ENCODE peak calls at places on chromosomes 3 and 15, in seven cellular contexts. One of them, this sample, is unnamed.

GRCh38 chr3:63519426-63519825 is 133.0 kb upstream of the SNTN start:
- DNase-seq in mesendoderm: no peak
- DNase-seq in trophoblast cell: no peak
- DNase-seq in DND-41: no peak
- DNase-seq in PC-3: no peak
- DNase-seq in PC-9: no peak
- DNase-seq in fibroblast of lung: peak; percentile 56
- DNase-seq in this sample: peak; percentile 31

GRCh38 chr3:25589104-25589782 is 75.5 kb downstream of the TOP2B start:
- DNase-seq in DND-41: no peak
- DNase-seq in mesendoderm: no peak
- DNase-seq in PC-3: peak; percentile 33
- DNase-seq in PC-9: no peak
- DNase-seq in trophoblast cell: no peak
- DNase-seq in fibroblast of lung: peak; percentile 49
- DNase-seq in this sample: no peak

GRCh38 chr3:182000454-182000853 is 288.7 kb downstream of the SOX2 start:
- DNase-seq in DND-41: no peak
- DNase-seq in PC-3: no peak
- DNase-seq in trophoblast cell: no peak
- DNase-seq in mesendoderm: peak; percentile 39
- DNase-seq in PC-9: no peak
- DNase-seq in fibroblast of lung: no peak
- DNase-seq in this sample: no peak

GRCh38 chr3:151445283-151446001 is 15.4 kb downstream of the IGSF10 start:
- DNase-seq in trophoblast cell: no peak
- DNase-seq in mesendoderm: no peak
- DNase-seq in fibroblast of lung: peak; percentile 91
- DNase-seq in PC-9: peak; percentile 10
- DNase-seq in PC-3: peak; percentile 78
- DNase-seq in DND-41: no peak
- DNase-seq in this sample: peak; percentile 85

GRCh38 chr15:56613826-56614225 is 119.5 kb downstream of the ZNF280D start:
- DNase-seq in DND-41: peak; percentile 87
- DNase-seq in fibroblast of lung: no peak
- DNase-seq in mesendoderm: no peak
- DNase-seq in PC-3: no peak
- DNase-seq in trophoblast cell: no peak
- DNase-seq in PC-9: no peak
- DNase-seq in this sample: no peak

GRCh38 chr3:117355566-117355965 is 646.0 kb downstream of the TUSC7 start:
- DNase-seq in DND-41: no peak
- DNase-seq in PC-3: no peak
- DNase-seq in PC-9: no peak
- DNase-seq in mesendoderm: peak; percentile 69
- DNase-seq in fibroblast of lung: peak; percentile 1
- DNase-seq in trophoblast cell: no peak
- DNase-seq in this sample: no peak

GRCh38 chr15:73369073-73369694 is 426 bp upstream of the HCN4 start:
- DNase-seq in DND-41: no peak
- DNase-seq in fibroblast of lung: no peak
- DNase-seq in PC-3: no peak
- DNase-seq in PC-9: no peak
- DNase-seq in mesendoderm: no peak
- DNase-seq in trophoblast cell: no peak
- DNase-seq in this sample: no peak

GRCh38 chr3:87298111-87298718 is 21.8 kb upstream of the POU1F1 start:
- DNase-seq in PC-3: peak; percentile 80
- DNase-seq in trophoblast cell: no peak
- DNase-seq in PC-9: no peak
- DNase-seq in mesendoderm: peak; percentile 47
- DNase-seq in fibroblast of lung: peak; percentile 24
- DNase-seq in DND-41: no peak
- DNase-seq in this sample: peak; percentile 22

GRCh38 chr15:40217166-40217785 is 21.6 kb upstream of the PAK6 start:
- DNase-seq in trophoblast cell: peak; percentile 52
- DNase-seq in PC-3: peak; percentile 92
- DNase-seq in DND-41: peak; percentile 46
- DNase-seq in mesendoderm: peak; percentile 84
- DNase-seq in PC-9: peak; percentile 55
- DNase-seq in fibroblast of lung: peak; percentile 52
- DNase-seq in this sample: peak; percentile 48

GRCh38 chr15:101105059-101105851 is 146.6 kb downstream of the CHSY1 start:
- DNase-seq in fibroblast of lung: peak; percentile 49
- DNase-seq in DND-41: no peak
- DNase-seq in trophoblast cell: no peak
- DNase-seq in PC-9: no peak
- DNase-seq in mesendoderm: peak; percentile 63
- DNase-seq in PC-3: peak; percentile 11
- DNase-seq in this sample: peak; percentile 17

GRCh38 chr15:80856809-80857377 is 77.7 kb downstream of the CEMIP start:
- DNase-seq in mesendoderm: peak; percentile 44
- DNase-seq in fibroblast of lung: peak; percentile 47
- DNase-seq in trophoblast cell: no peak
- DNase-seq in DND-41: no peak
- DNase-seq in PC-9: no peak
- DNase-seq in PC-3: peak; percentile 82
- DNase-seq in this sample: no peak

GRCh38 chr15:36040173-36040572 is 494.2 kb upstream of the DPH6 start:
- DNase-seq in fibroblast of lung: no peak
- DNase-seq in PC-9: no peak
- DNase-seq in PC-3: no peak
- DNase-seq in mesendoderm: peak; percentile 77
- DNase-seq in trophoblast cell: no peak
- DNase-seq in DND-41: no peak
- DNase-seq in this sample: no peak

GRCh38 chr15:84911879-84912660 is 27.6 kb downstream of the SLC28A1 start:
- DNase-seq in fibroblast of lung: peak; percentile 99
- DNase-seq in PC-3: peak; percentile 96
- DNase-seq in PC-9: peak; percentile 86
- DNase-seq in mesendoderm: no peak
- DNase-seq in DND-41: no peak
- DNase-seq in trophoblast cell: peak; percentile 88
- DNase-seq in this sample: peak; percentile 90

GRCh38 chr3:17166369-17166768 is 281.6 kb downstream of the PLCL2 start:
- DNase-seq in fibroblast of lung: no peak
- DNase-seq in trophoblast cell: no peak
- DNase-seq in DND-41: no peak
- DNase-seq in PC-9: no peak
- DNase-seq in mesendoderm: no peak
- DNase-seq in PC-3: no peak
- DNase-seq in this sample: no peak

GRCh38 chr15:62847900-62848489 is 194.6 kb upstream of the TPM1 start:
- DNase-seq in DND-41: peak; percentile 35
- DNase-seq in trophoblast cell: peak; percentile 59
- DNase-seq in PC-9: no peak
- DNase-seq in fibroblast of lung: peak; percentile 50
- DNase-seq in mesendoderm: peak; percentile 71
- DNase-seq in PC-3: peak; percentile 74
- DNase-seq in this sample: peak; percentile 48

GRCh38 chr15:31866248-31866647 is 164.1 kb upstream of the CHRNA7 start:
- DNase-seq in DND-41: no peak
- DNase-seq in PC-9: no peak
- DNase-seq in mesendoderm: no peak
- DNase-seq in fibroblast of lung: no peak
- DNase-seq in trophoblast cell: no peak
- DNase-seq in PC-3: no peak
- DNase-seq in this sample: no peak

GRCh38 chr3:29764059-29764458 is 483.2 kb downstream of the RBMS3 start:
- DNase-seq in PC-9: no peak
- DNase-seq in fibroblast of lung: peak; percentile 68
- DNase-seq in mesendoderm: peak; percentile 21
- DNase-seq in DND-41: no peak
- DNase-seq in trophoblast cell: no peak
- DNase-seq in PC-3: no peak
- DNase-seq in this sample: no peak

GRCh38 chr3:16266714-16267113 is 1.7 kb downstream of the OXNAD1 start:
- DNase-seq in PC-3: peak; percentile 23
- DNase-seq in DND-41: no peak
- DNase-seq in PC-9: no peak
- DNase-seq in trophoblast cell: no peak
- DNase-seq in mesendoderm: no peak
- DNase-seq in fibroblast of lung: no peak
- DNase-seq in this sample: no peak

GRCh38 chr3:49554639-49555265 is 475 bp downstream of the BSN start:
- DNase-seq in PC-3: peak; percentile 59
- DNase-seq in fibroblast of lung: no peak
- DNase-seq in DND-41: no peak
- DNase-seq in PC-9: no peak
- DNase-seq in trophoblast cell: peak; percentile 7
- DNase-seq in mesendoderm: peak; percentile 44
- DNase-seq in this sample: peak; percentile 28

GRCh38 chr3:126461450-126462070 is 14.1 kb downstream of the ZXDC start:
- DNase-seq in fibroblast of lung: no peak
- DNase-seq in DND-41: no peak
- DNase-seq in PC-9: no peak
- DNase-seq in trophoblast cell: no peak
- DNase-seq in PC-3: no peak
- DNase-seq in mesendoderm: no peak
- DNase-seq in this sample: no peak

DNA sequence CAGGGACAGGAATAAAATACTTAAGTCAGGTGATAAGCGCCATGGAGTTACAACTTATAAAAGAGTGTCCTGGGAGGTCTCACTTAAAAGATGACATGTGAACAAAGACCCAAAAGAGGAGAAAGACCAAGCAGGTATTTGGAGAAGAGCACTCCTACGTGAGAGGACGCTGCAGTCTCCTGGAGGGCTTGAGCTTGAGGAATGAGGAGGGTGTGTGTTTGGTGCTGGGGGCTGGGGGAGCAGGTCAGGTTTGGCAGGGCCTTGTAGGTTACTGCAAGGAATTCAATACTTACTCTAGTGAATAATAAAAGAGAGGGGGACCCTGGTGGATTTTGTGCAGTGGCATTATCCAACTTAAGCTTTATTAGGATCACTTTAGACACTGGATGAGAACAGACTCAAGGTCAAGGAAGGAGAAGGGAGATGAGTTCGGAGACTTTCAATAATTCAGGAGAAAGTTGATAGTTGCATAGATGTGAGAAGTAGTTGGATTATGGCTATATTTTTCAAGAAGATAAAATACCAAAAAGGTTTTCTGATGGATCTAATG is 32.4 kb downstream of the TNIK start:
- DNase-seq in fibroblast of lung: no peak
- DNase-seq in trophoblast cell: no peak
- DNase-seq in mesendoderm: peak; percentile 57
- DNase-seq in PC-9: no peak
- DNase-seq in PC-3: no peak
- DNase-seq in DND-41: no peak
- DNase-seq in this sample: no peak
- H3K79me2 ChIP-seq in fibroblast of lung: peaks cover 2% of the 10 kb centered on the region
- H3K79me2 ChIP-seq in trophoblast cell: no peaks in the 10 kb centered on the region
- H3K79me2 ChIP-seq in mesendoderm: peaks cover 2% of the 10 kb centered on the region
- H3K79me2 ChIP-seq in PC-9: peaks cover 64% of the 10 kb centered on the region
- H3K79me2 ChIP-seq in PC-3: no peaks in the 10 kb centered on the region
- H3K79me2 ChIP-seq in DND-41: no peaks in the 10 kb centered on the region
- H3K79me2 ChIP-seq in this sample: peaks cover 2% of the 10 kb centered on the region

GRCh38 chr3:56795097-56795806 is 6.5 kb downstream of the ARHGEF3 start:
- DNase-seq in PC-3: peak; percentile 8
- DNase-seq in fibroblast of lung: no peak
- DNase-seq in DND-41: no peak
- DNase-seq in PC-9: no peak
- DNase-seq in trophoblast cell: no peak
- DNase-seq in mesendoderm: peak; percentile 40
- DNase-seq in this sample: peak; percentile 22

GRCh38 chr3:56796996-56797395 is 4.8 kb downstream of the ARHGEF3 start:
- DNase-seq in PC-3: no peak
- DNase-seq in DND-41: no peak
- DNase-seq in mesendoderm: no peak
- DNase-seq in fibroblast of lung: no peak
- DNase-seq in trophoblast cell: no peak
- DNase-seq in PC-9: no peak
- DNase-seq in this sample: no peak

GRCh38 chr3:56795807-56796185 is 6.0 kb downstream of the ARHGEF3 start:
- DNase-seq in PC-3: no peak
- DNase-seq in trophoblast cell: no peak
- DNase-seq in DND-41: no peak
- DNase-seq in fibroblast of lung: no peak
- DNase-seq in PC-9: no peak
- DNase-seq in mesendoderm: no peak
- DNase-seq in this sample: no peak

GRCh38 chr3:56799251-56799882 is 2.4 kb downstream of the ARHGEF3 start:
- DNase-seq in PC-3: peak; percentile 88
- DNase-seq in PC-9: no peak
- DNase-seq in mesendoderm: peak; percentile 50
- DNase-seq in trophoblast cell: no peak
- DNase-seq in fibroblast of lung: peak; percentile 60
- DNase-seq in DND-41: peak; percentile 66
- DNase-seq in this sample: peak; percentile 63

DNA sequence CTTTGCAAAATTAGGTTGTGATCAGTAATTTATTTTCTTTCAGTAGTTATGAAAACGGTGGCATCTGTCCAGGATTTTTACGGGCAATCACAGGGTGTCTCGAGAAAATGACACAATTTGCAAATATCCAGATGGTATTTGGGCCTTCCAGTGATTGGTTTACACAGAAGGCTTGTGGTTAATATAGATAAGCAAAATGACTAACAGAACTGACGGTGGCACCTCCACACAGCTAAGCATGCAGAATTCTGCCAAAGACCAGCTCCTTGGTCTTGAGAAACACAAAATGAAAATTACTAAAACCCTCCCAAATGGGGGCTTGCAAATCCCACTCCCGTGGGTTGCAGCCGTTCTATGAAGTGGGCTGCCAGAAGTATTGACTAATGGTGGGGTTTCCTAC is 5.5 kb downstream of the ARHGEF3 start:
- DNase-seq in PC-9: no peak
- DNase-seq in mesendoderm: no peak
- DNase-seq in PC-3: peak; percentile 63
- DNase-seq in trophoblast cell: peak; percentile 4
- DNase-seq in fibroblast of lung: peak; percentile 90
- DNase-seq in DND-41: no peak
- DNase-seq in this sample: peak; percentile 48
- H3K79me2 ChIP-seq in PC-9: peaks cover 4% of the 10 kb centered on the region
- H3K79me2 ChIP-seq in mesendoderm: no peaks in the 10 kb centered on the region
- H3K79me2 ChIP-seq in PC-3: no peaks in the 10 kb centered on the region
- H3K79me2 ChIP-seq in trophoblast cell: no peaks in the 10 kb centered on the region
- H3K79me2 ChIP-seq in fibroblast of lung: no peaks in the 10 kb centered on the region
- H3K79me2 ChIP-seq in DND-41: peaks cover 97% of the 10 kb centered on the region
- H3K79me2 ChIP-seq in this sample: peaks cover 96% of the 10 kb centered on the region

GRCh38 chr15:48641416-48641815 is 4.1 kb downstream of the FBN1 start:
- DNase-seq in DND-41: no peak
- DNase-seq in PC-9: no peak
- DNase-seq in trophoblast cell: no peak
- DNase-seq in mesendoderm: no peak
- DNase-seq in fibroblast of lung: no peak
- DNase-seq in PC-3: peak; percentile 24
- DNase-seq in this sample: peak; percentile 40
- H3K79me2 ChIP-seq in DND-41: no peaks in the 10 kb centered on the region
- H3K79me2 ChIP-seq in PC-9: no peaks in the 10 kb centered on the region
- H3K79me2 ChIP-seq in trophoblast cell: peaks cover 4% of the 10 kb centered on the region
- H3K79me2 ChIP-seq in mesendoderm: no peaks in the 10 kb centered on the region
- H3K79me2 ChIP-seq in fibroblast of lung: peaks cover 84% of the 10 kb centered on the region
- H3K79me2 ChIP-seq in PC-3: no peaks in the 10 kb centered on the region
- H3K79me2 ChIP-seq in this sample: no peaks in the 10 kb centered on the region

DNA sequence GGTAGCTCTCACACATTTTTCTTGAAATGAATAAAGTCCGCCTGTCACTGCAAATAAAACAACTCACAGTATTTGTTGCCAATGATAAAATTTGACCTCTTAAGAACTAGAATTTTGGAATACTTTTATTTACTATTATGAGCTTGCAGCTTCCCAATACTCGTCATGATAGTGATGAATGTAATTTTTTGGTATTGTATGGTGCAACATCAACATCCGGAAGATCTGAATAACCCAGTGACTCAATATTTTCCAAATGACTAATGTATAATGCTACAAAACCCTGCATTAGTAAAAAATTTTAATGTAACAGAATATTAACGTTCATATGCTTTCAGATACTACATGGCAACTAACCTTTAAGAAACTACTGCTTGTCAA is 95.5 kb downstream of the IGF2BP2 start:
- DNase-seq in mesendoderm: no peak
- DNase-seq in trophoblast cell: no peak
- DNase-seq in PC-9: no peak
- DNase-seq in DND-41: no peak
- DNase-seq in fibroblast of lung: peak; percentile 83
- DNase-seq in PC-3: peak; percentile 96
- DNase-seq in this sample: peak; percentile 80
- H3K79me2 ChIP-seq in mesendoderm: peaks cover 61% of the 10 kb centered on the region
- H3K79me2 ChIP-seq in trophoblast cell: peaks cover 13% of the 10 kb centered on the region
- H3K79me2 ChIP-seq in PC-9: peaks cover 95% of the 10 kb centered on the region
- H3K79me2 ChIP-seq in DND-41: no peaks in the 10 kb centered on the region
- H3K79me2 ChIP-seq in fibroblast of lung: peaks cover 57% of the 10 kb centered on the region
- H3K79me2 ChIP-seq in PC-3: peaks cover 88% of the 10 kb centered on the region
- H3K79me2 ChIP-seq in this sample: peaks cover 71% of the 10 kb centered on the region